ENCODE peak calls at places on chromosomes 11 and 22, in five cellular contexts. One of them, this sample, is unnamed. For H3K36me3, the result is how much of the 10 kb centered on the place peaks cover.

GRCh38 chr11:8917157-8917820 is 6.3 kb downstream of the AKIP1 start:
- DNase-seq in cardiac muscle cell: peak
- DNase-seq in sigmoid colon: peak
- DNase-seq in adrenal gland: no peak
- DNase-seq in tibial artery: no peak
- DNase-seq in this sample: peak

GRCh38 chr11:122773781-122774266 is 64.5 kb upstream of the CRTAM start:
- DNase-seq in tibial artery: no peak
- DNase-seq in cardiac muscle cell: no peak
- DNase-seq in sigmoid colon: no peak
- DNase-seq in adrenal gland: no peak
- DNase-seq in this sample: no peak

GRCh38 chr22:31099386-31099785 is 8.0 kb downstream of the SELENOM start:
- DNase-seq in cardiac muscle cell: no peak
- DNase-seq in adrenal gland: no peak
- DNase-seq in tibial artery: no peak
- DNase-seq in sigmoid colon: no peak
- DNase-seq in this sample: no peak

GRCh38 chr11:94767701-94768601 is at the start of gene AMOTL1:
- DNase-seq in cardiac muscle cell: peak
- DNase-seq in tibial artery: peak
- DNase-seq in adrenal gland: peak
- DNase-seq in sigmoid colon: peak
- DNase-seq in this sample: peak

GRCh38 chr11:5580577-5580976 is at the start of gene OR52B6:
- DNase-seq in sigmoid colon: no peak
- DNase-seq in adrenal gland: no peak
- DNase-seq in tibial artery: no peak
- DNase-seq in cardiac muscle cell: no peak
- DNase-seq in this sample: no peak

GRCh38 chr22:48981671-48982070 is 846.0 kb downstream of the BRD1 start:
- DNase-seq in adrenal gland: no peak
- DNase-seq in cardiac muscle cell: no peak
- DNase-seq in tibial artery: no peak
- DNase-seq in sigmoid colon: no peak
- DNase-seq in this sample: no peak

GRCh38 chr11:106156290-106156937 is 79.0 kb downstream of the AASDHPPT start:
- DNase-seq in adrenal gland: peak
- DNase-seq in tibial artery: no peak
- DNase-seq in cardiac muscle cell: peak
- DNase-seq in sigmoid colon: peak
- DNase-seq in this sample: peak

GRCh38 chr11:26187639-26188038 is 144.3 kb upstream of the ANO3 start:
- DNase-seq in tibial artery: peak
- DNase-seq in cardiac muscle cell: no peak
- DNase-seq in adrenal gland: peak
- DNase-seq in sigmoid colon: no peak
- DNase-seq in this sample: no peak

GRCh38 chr22:39900306-39901227 is at the start of gene GRAP2:
- DNase-seq in sigmoid colon: no peak
- DNase-seq in cardiac muscle cell: no peak
- DNase-seq in tibial artery: no peak
- DNase-seq in adrenal gland: no peak
- DNase-seq in this sample: no peak

GRCh38 chr11:20670932-20671403 is 1.6 kb downstream of the NELL1 start:
- DNase-seq in adrenal gland: no peak
- DNase-seq in sigmoid colon: no peak
- DNase-seq in tibial artery: no peak
- DNase-seq in cardiac muscle cell: no peak
- DNase-seq in this sample: no peak

GRCh38 chr11:20668844-20669832 is at the start of gene NELL1:
- DNase-seq in cardiac muscle cell: peak
- DNase-seq in adrenal gland: no peak
- DNase-seq in sigmoid colon: no peak
- DNase-seq in tibial artery: no peak
- DNase-seq in this sample: no peak

GRCh38 chr11:20671856-20672546 is 2.6 kb downstream of the NELL1 start:
- DNase-seq in sigmoid colon: no peak
- DNase-seq in adrenal gland: no peak
- DNase-seq in tibial artery: no peak
- DNase-seq in cardiac muscle cell: peak
- DNase-seq in this sample: no peak

GRCh38 chr11:20668410-20668809 is 976 bp upstream of the NELL1 start:
- DNase-seq in adrenal gland: no peak
- DNase-seq in sigmoid colon: no peak
- DNase-seq in cardiac muscle cell: no peak
- DNase-seq in tibial artery: no peak
- DNase-seq in this sample: no peak

DNA sequence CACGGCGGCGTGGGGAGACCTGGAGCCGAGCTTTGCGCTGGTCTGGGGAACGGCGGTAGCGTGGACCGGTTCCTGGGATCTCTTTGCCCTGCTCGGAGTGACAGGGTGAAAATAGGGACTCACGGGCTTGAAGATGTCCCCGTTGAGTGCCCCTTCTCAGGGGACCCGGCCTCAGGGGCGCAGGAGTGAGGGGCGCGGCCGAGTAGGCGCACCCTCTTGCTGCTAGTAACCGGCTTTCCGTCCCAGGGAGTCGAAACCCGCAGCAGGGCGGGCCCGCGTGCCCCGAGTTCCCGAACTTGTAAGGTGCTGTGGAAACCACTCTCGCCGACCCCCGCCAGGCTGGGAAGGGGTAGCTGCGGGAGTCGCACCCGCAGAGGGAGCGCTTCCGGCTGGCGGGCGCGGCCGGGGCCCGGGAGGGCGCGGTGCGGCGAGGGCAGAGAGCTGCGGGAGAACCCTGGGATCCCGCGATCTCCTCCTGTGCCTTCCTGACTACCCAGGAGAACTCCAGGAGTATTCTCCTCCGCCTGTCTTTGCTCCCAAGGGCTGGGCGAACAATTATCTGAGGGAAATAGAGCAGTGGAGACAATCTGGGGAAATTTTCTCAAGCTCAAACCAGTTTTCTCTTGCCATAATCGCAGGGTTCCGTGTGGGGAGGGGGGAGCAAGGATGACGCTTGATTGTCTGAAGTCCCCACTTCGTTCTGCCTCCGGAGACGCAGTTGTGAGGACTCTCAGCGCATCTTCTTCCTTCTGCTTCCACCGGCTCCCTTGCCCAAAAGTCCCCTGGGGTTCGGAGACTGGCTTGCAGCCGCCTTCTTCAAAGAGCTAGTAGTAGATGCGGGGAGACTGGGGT is 673 bp downstream of the NELL1 start:
- DNase-seq in cardiac muscle cell: peak
- DNase-seq in sigmoid colon: no peak
- DNase-seq in tibial artery: no peak
- DNase-seq in adrenal gland: no peak
- DNase-seq in this sample: no peak
- H3K4me3 ChIP-seq in cardiac muscle cell: peak
- H3K4me3 ChIP-seq in sigmoid colon: no peak
- H3K4me3 ChIP-seq in tibial artery: no peak
- H3K4me3 ChIP-seq in adrenal gland: no peak
- H3K4me3 ChIP-seq in this sample: peak

DNA sequence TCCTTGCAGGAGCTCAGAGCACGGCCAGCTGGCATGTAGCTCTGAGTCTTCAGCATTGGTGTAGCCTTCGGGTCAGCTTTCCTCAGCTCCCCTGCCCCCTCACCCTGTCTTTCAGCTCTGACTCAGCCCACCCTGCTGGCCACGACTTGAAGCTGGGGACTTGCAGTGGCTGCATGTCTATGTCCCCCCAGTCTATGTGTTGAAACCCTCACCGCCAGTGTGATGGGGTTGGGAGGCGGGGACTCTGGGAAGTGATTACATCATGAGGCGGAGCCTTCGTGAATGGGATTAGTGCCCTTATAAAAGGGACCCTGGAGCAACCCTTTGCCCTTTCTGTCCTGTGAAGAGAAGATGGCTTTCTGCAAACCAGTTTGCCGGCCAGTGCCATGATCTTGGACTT is 111.1 kb downstream of the CTTN start:
- DNase-seq in adrenal gland: no peak
- DNase-seq in sigmoid colon: no peak
- DNase-seq in cardiac muscle cell: no peak
- DNase-seq in tibial artery: no peak
- DNase-seq in this sample: no peak
- H3K36me3 ChIP-seq in adrenal gland: under half
- H3K36me3 ChIP-seq in sigmoid colon: under half
- H3K36me3 ChIP-seq in cardiac muscle cell: under half
- H3K36me3 ChIP-seq in tibial artery: under half
- H3K36me3 ChIP-seq in this sample: under half

GRCh38 chr11:118313242-118313641 is 8.7 kb downstream of the CD3E start:
- DNase-seq in sigmoid colon: no peak
- DNase-seq in cardiac muscle cell: no peak
- DNase-seq in adrenal gland: no peak
- DNase-seq in tibial artery: no peak
- DNase-seq in this sample: no peak
- H3K4me3 ChIP-seq in sigmoid colon: no peak
- H3K4me3 ChIP-seq in cardiac muscle cell: no peak
- H3K4me3 ChIP-seq in adrenal gland: no peak
- H3K4me3 ChIP-seq in tibial artery: no peak
- H3K4me3 ChIP-seq in this sample: no peak

GRCh38 chr11:67438121-67438902 is 830 bp upstream of the PTPRCAP start:
- DNase-seq in sigmoid colon: no peak
- DNase-seq in cardiac muscle cell: no peak
- DNase-seq in adrenal gland: no peak
- DNase-seq in tibial artery: no peak
- DNase-seq in this sample: peak

GRCh38 chr11:67435727-67436458 is 1.6 kb downstream of the PTPRCAP start:
- DNase-seq in tibial artery: no peak
- DNase-seq in sigmoid colon: no peak
- DNase-seq in adrenal gland: peak
- DNase-seq in cardiac muscle cell: no peak
- DNase-seq in this sample: no peak

GRCh38 chr11:67435031-67435726 is 2.3 kb downstream of the PTPRCAP start:
- DNase-seq in sigmoid colon: no peak
- DNase-seq in adrenal gland: no peak
- DNase-seq in tibial artery: no peak
- DNase-seq in cardiac muscle cell: no peak
- DNase-seq in this sample: no peak

GRCh38 chr11:67437082-67437821 is at the start of gene PTPRCAP:
- DNase-seq in cardiac muscle cell: no peak
- DNase-seq in tibial artery: no peak
- DNase-seq in sigmoid colon: no peak
- DNase-seq in adrenal gland: no peak
- DNase-seq in this sample: peak

DNA sequence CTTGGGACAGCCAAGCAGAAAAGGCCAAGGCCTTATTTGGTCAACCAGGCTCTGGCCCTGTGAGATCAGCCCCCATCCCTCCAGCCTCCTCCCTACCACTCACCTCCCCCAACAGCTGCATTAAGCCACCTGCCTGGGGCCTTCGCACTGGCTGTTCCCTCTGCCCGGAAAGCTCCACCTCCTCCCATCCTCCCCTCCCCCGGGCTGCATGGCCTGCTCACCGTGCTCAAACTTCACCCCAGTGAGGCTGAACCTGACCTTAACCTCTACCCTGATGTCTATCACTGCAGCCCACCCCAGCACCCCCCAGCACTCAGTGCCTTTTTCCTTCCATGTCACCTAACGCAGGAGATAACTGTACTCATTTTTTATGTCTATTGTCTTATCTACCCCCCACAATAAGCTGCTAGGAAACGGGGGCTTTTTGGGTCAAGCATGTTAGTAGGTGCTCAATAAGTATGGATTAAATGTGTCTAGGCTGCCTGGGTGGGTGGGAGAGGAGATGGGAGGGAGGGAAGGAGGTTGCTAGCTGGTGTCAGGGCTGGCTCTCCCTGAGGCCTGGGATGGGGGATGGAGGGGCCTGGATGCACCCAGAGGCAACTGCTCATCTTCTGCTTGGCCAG is 912 bp downstream of the PTPRCAP start:
- DNase-seq in tibial artery: no peak
- DNase-seq in adrenal gland: peak
- DNase-seq in cardiac muscle cell: no peak
- DNase-seq in sigmoid colon: no peak
- DNase-seq in this sample: peak
- H3K36me3 ChIP-seq in tibial artery: half or more
- H3K36me3 ChIP-seq in adrenal gland: half or more
- H3K36me3 ChIP-seq in cardiac muscle cell: under half
- H3K36me3 ChIP-seq in sigmoid colon: under half
- H3K36me3 ChIP-seq in this sample: half or more

GRCh38 chr11:48900131-48900800 is 83.4 kb downstream of the TRIM51G start:
- DNase-seq in sigmoid colon: peak
- DNase-seq in adrenal gland: no peak
- DNase-seq in tibial artery: no peak
- DNase-seq in cardiac muscle cell: no peak
- DNase-seq in this sample: no peak
- H3K4me3 ChIP-seq in sigmoid colon: no peak
- H3K4me3 ChIP-seq in adrenal gland: no peak
- H3K4me3 ChIP-seq in tibial artery: no peak
- H3K4me3 ChIP-seq in cardiac muscle cell: no peak
- H3K4me3 ChIP-seq in this sample: no peak

GRCh38 chr11:1888811-1889526 is 2.7 kb downstream of the PRR33 start:
- DNase-seq in sigmoid colon: no peak
- DNase-seq in tibial artery: no peak
- DNase-seq in cardiac muscle cell: no peak
- DNase-seq in adrenal gland: peak
- DNase-seq in this sample: peak
- H3K36me3 ChIP-seq in sigmoid colon: under half
- H3K36me3 ChIP-seq in tibial artery: under half
- H3K36me3 ChIP-seq in cardiac muscle cell: under half
- H3K36me3 ChIP-seq in adrenal gland: under half
- H3K36me3 ChIP-seq in this sample: half or more

DNA sequence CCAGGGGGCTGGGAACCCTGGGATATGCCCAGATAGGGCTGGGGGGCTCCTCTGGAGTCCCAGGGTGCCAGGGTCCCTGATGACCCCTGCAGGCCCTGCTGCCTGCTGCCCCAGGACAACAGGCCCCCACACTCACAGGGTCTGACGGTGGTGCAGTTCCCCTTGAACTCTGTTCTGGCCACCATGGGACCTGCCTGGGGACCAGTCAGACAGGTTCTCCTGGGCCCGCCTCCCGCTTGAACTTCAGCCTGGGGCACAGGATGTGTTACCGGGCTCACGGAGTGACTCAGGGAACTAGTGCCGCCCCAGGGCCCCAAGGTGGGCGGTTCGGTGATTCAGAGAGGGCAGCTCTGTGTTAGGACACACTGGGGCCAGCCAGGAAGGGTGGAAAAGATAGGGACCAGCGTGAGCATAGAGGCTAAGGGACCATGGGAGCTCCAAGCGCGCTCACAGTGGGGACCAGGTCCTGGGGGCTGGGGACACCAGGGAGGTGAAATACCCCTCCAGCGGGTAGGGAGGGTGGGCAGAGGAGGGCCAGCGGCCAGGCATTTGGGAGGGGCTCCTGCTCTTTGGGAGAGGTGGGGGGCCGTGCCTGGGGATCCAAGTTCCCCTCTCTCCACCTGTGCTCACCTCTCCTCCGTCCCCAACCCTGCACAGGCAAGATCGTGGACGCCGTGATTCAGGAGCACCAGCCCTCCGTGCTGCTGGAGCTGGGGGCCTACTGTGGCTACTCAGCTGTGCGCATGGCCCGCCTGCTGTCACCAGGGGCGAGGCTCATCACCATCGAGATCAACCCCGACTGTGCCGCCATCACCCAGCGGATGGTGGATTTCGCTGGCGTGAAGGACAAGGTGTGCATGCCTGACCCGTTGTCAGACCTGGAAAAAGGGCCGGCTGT is 21.5 kb upstream of the TXNRD2 start:
- DNase-seq in adrenal gland: no peak
- DNase-seq in cardiac muscle cell: no peak
- DNase-seq in tibial artery: no peak
- DNase-seq in sigmoid colon: no peak
- DNase-seq in this sample: peak
- H3K4me3 ChIP-seq in adrenal gland: no peak
- H3K4me3 ChIP-seq in cardiac muscle cell: no peak
- H3K4me3 ChIP-seq in tibial artery: no peak
- H3K4me3 ChIP-seq in sigmoid colon: no peak
- H3K4me3 ChIP-seq in this sample: peak

GRCh38 chr11:70182266-70182665 is 20.8 kb upstream of the FADD start:
- DNase-seq in sigmoid colon: no peak
- DNase-seq in adrenal gland: no peak
- DNase-seq in tibial artery: no peak
- DNase-seq in cardiac muscle cell: no peak
- DNase-seq in this sample: no peak
- H3K36me3 ChIP-seq in sigmoid colon: under half
- H3K36me3 ChIP-seq in adrenal gland: under half
- H3K36me3 ChIP-seq in tibial artery: half or more
- H3K36me3 ChIP-seq in cardiac muscle cell: under half
- H3K36me3 ChIP-seq in this sample: under half

This sample was measured in stomach.